ENCODE peak calls at places on chromosomes 11 and 22, in five cellular contexts. K, V, Y, Q and N are unnamed samples.

GRCh38 chr11:94417386-94417987 is 16.3 kb upstream of the GPR83 start:
- DNase-seq in K (no peak), Q (no peak), Y (peak), V (no peak), N (no peak)

GRCh38 chr11:116472661-116473060 is 300.1 kb downstream of the BUD13 start:
- DNase-seq in K (peak), Q (no peak), Y (no peak), V (no peak), N (no peak)

GRCh38 chr11:95789506-95790122 is at the start of gene FAM76B:
- DNase-seq in Q (peak), V (peak), K (peak), Y (peak), N (peak)

GRCh38 chr22:49448546-49448945 is 379.1 kb downstream of the BRD1 start:
- DNase-seq in Q (no peak), V (no peak), K (no peak), Y (no peak), N (no peak)

GRCh38 chr11:2093575-2094353 is 45.4 kb downstream of the IGF2 start:
- DNase-seq in Y (no peak), Q (no peak), V (no peak), K (peak), N (no peak)

GRCh38 chr11:22389526-22390282 is 51.5 kb downstream of the SLC17A6 start:
- DNase-seq in Q (no peak), K (no peak), Y (no peak), V (no peak), N (no peak)

GRCh38 chr22:22767876-22768602 is 119.6 kb upstream of the IGLL5 start:
- DNase-seq in V (no peak), Q (no peak), K (no peak), Y (no peak), N (no peak)

GRCh38 chr22:24156146-24156914 is 25.0 kb upstream of the SUSD2 start:
- DNase-seq in Q (peak), Y (no peak), K (no peak), V (no peak), N (no peak)

GRCh38 chr11:16511109-16511806 is 154.9 kb upstream of the SOX6 start:
- DNase-seq in V (no peak), K (no peak), Q (no peak), Y (no peak), N (no peak)

GRCh38 chr22:20205964-20206708 is 55.3 kb upstream of the CCDC188 start:
- DNase-seq in K (peak), Q (peak), Y (peak), V (no peak), N (peak)

GRCh38 chr11:70343631-70344030 is 54.7 kb upstream of the CTTN start:
- DNase-seq in K (no peak), Y (no peak), Q (no peak), V (no peak), N (no peak)

GRCh38 chr22:47046411-47047065 is 284.1 kb downstream of the TBC1D22A start:
- DNase-seq in V (no peak), K (peak), Y (no peak), Q (no peak), N (no peak)

GRCh38 chr22:46377566-46378498 is 42.3 kb downstream of the TRMU start:
- DNase-seq in Q (no peak), V (peak), K (peak), Y (peak), N (peak)

GRCh38 chr11:32893091-32893946 is 708 bp downstream of the QSER1 start:
- DNase-seq in Y (no peak), K (peak), Q (peak), V (peak), N (peak)

GRCh38 chr11:3090096-3090901 is 33.1 kb upstream of the CARS1 start:
- DNase-seq in Q (no peak), V (no peak), K (no peak), Y (no peak), N (no peak)

GRCh38 chr11:134224710-134225662 is 515 bp downstream of the VPS26B start:
- DNase-seq in V (peak), Q (peak), K (peak), Y (no peak), N (no peak)

GRCh38 chr11:20874358-20874757 is 205.0 kb downstream of the NELL1 start:
- DNase-seq in V (no peak), Y (no peak), Q (no peak), K (no peak), N (no peak)

GRCh38 chr22:42462016-42462415 is 29.8 kb upstream of the NFAM1 start:
- DNase-seq in V (no peak), Y (no peak), K (no peak), Q (no peak), N (no peak)

GRCh38 chr22:19875531-19876313 is 21.0 kb upstream of the GNB1L start:
- DNase-seq in V (no peak), Q (no peak), K (peak), Y (no peak), N (no peak)

GRCh38 chr22:49692499-49693225 is 135.0 kb downstream of the BRD1 start:
- DNase-seq in K (no peak), Y (no peak), Q (no peak), V (no peak), N (no peak)

GRCh38 chr11:36023922-36024321 is 80.1 kb downstream of the LDLRAD3 start:
- DNase-seq in Y (no peak), V (no peak), K (no peak), Q (no peak), N (no peak)

GRCh38 chr11:112448806-112449205 is 188.1 kb upstream of the PLET1 start:
- DNase-seq in Y (no peak), V (no peak), K (no peak), Q (no peak), N (no peak)

GRCh38 chr22:27278986-27279385 is 522.6 kb downstream of the MN1 start:
- DNase-seq in K (no peak), Y (no peak), V (no peak), Q (no peak), N (no peak)

GRCh38 chr11:17221968-17222367 is 14.2 kb upstream of the PIK3C2A start:
- DNase-seq in V (no peak), K (no peak), Q (no peak), Y (no peak), N (no peak)

GRCh38 chr11:95148938-95149337 is 59.3 kb downstream of the ENDOD1 start:
- DNase-seq in Y (no peak), Q (no peak), K (no peak), V (no peak), N (no peak)

GRCh38 chr11:43316451-43316850 is 4.7 kb downstream of the API5 start:
- DNase-seq in V (no peak), K (no peak), Q (no peak), Y (no peak), N (no peak)

GRCh38 chr22:33873186-33873585 is 47.1 kb downstream of the LARGE1 start:
- DNase-seq in K (no peak), Y (no peak), V (no peak), Q (no peak), N (no peak)

GRCh38 chr11:36235750-36236149 is 53.5 kb downstream of the COMMD9 start:
- DNase-seq in Y (no peak), K (no peak), Q (no peak), V (no peak), N (no peak)

GRCh38 chr22:44332946-44333345 is 20.2 kb upstream of the SHISAL1 start:
- DNase-seq in Y (no peak), Q (no peak), V (no peak), K (no peak), N (no peak)

GRCh38 chr11:65640483-65641207 is 2.7 kb downstream of the SIPA1 start:
- DNase-seq in K (peak), Y (no peak), V (no peak), Q (no peak), N (no peak)

GRCh38 chr11:63871962-63872832 is 33.3 kb downstream of the MARK2 start:
- DNase-seq in Y (peak), V (peak), K (peak), Q (no peak), N (peak)

GRCh38 chr11:73353422-73353821 is 22.8 kb upstream of the RELT start:
- DNase-seq in K (no peak), Y (no peak), Q (no peak), V (no peak), N (no peak)

GRCh38 chr11:3095712-3096361 is 38.6 kb upstream of the CARS1 start:
- DNase-seq in Y (no peak), K (no peak), V (no peak), Q (no peak), N (peak)

GRCh38 chr11:45939836-45940235 is 17.4 kb downstream of the LARGE2 start:
- DNase-seq in K (no peak), V (no peak), Q (no peak), Y (no peak), N (no peak)

GRCh38 chr11:130839950-130840666 is 76.2 kb downstream of the SNX19 start:
- DNase-seq in K (no peak), V (no peak), Q (no peak), Y (no peak), N (no peak)